ENCODE peak calls at places on chromosomes 3 and 15, in six cellular contexts. W is stimulated activated CD4-positive, alpha-beta T cell treated with anti-CD3 and anti-CD28 coated beads, Interleukin-1b, Interleukin-23, amount 100 ng/mL, for 4 hours; K is Kasumi-1; N is effector CD4-positive, alpha-beta T cell; X is neuronal stem cell; F is activated T-cell treated with anti-CD3 and anti-CD28 coated beads for 1 hour. G is an unnamed sample.

GRCh38 chr15:31200735-31201151 is 99.2 kb upstream of the TRPM1 start:
- DNase-seq in W (peak; percentile 39), F (peak; percentile 60), X (peak; percentile 23), N (peak; percentile 52), K (no peak), G (peak; percentile 93)

GRCh38 chr3:78994174-78995027 is 773.4 kb downstream of the ROBO1 start:
- DNase-seq in F (no peak), K (no peak), X (no peak), W (no peak), N (no peak), G (no peak)

GRCh38 chr15:31392761-31393401 is 66.2 kb downstream of the KLF13 start:
- DNase-seq in N (no peak), X (no peak), W (no peak), F (no peak), K (no peak), G (no peak)

GRCh38 chr3:70849911-70850699 is 537.7 kb upstream of the MDFIC2 start:
- DNase-seq in N (no peak), K (no peak), F (no peak), W (no peak), X (no peak), G (no peak)

GRCh38 chr3:182979103-182979697 is 1.1 kb downstream of the DCUN1D1 start:
- DNase-seq in X (no peak), F (no peak), N (no peak), K (peak; percentile 30), W (no peak), G (no peak)

GRCh38 chr3:101466465-101467309 is 46.3 kb downstream of the SENP7 start:
- DNase-seq in N (no peak), X (peak; percentile 6), K (no peak), W (no peak), F (no peak), G (no peak)

GRCh38 chr3:150503402-150504099 is 42.7 kb downstream of the SERP1 start:
- DNase-seq in W (no peak), F (no peak), N (no peak), X (no peak), K (no peak), G (no peak)

GRCh38 chr3:52537726-52538421 is 1.5 kb downstream of the UQCC5 start:
- DNase-seq in K (no peak), X (no peak), N (no peak), W (no peak), F (no peak), G (no peak)

GRCh38 chr3:145290010-145290409 is 871.0 kb downstream of the PLOD2 start:
- DNase-seq in W (no peak), K (no peak), X (no peak), N (no peak), F (no peak), G (no peak)

GRCh38 chr3:184160456-184160855 is 5.3 kb downstream of the DVL3 start:
- DNase-seq in N (no peak), K (no peak), F (no peak), X (no peak), W (no peak), G (no peak)

GRCh38 chr3:198113219-198114053 is 153.4 kb downstream of the LMLN start:
- DNase-seq in F (no peak), W (no peak), X (no peak), N (no peak), K (no peak), G (no peak)

GRCh38 chr15:56281145-56281544 is 37.5 kb upstream of the RFX7 start:
- DNase-seq in W (no peak), F (no peak), K (no peak), N (no peak), X (no peak), G (no peak)

GRCh38 chr3:164806188-164806587 is 272.1 kb downstream of the SI start:
- DNase-seq in K (no peak), W (no peak), F (no peak), X (no peak), N (no peak), G (no peak)

GRCh38 chr15:28955160-28955502 is 69.4 kb downstream of the APBA2 start:
- DNase-seq in W (no peak), N (no peak), F (no peak), K (peak; percentile 97), X (no peak), G (no peak)

GRCh38 chr3:99843590-99844260 is 26.1 kb downstream of the CMSS1 start:
- DNase-seq in X (no peak), N (no peak), K (no peak), F (no peak), W (no peak), G (no peak)

GRCh38 chr3:1380926-1381646 is 288.3 kb downstream of the CNTN6 start:
- DNase-seq in K (peak; percentile 75), X (no peak), N (no peak), F (no peak), W (no peak), G (no peak)

GRCh38 chr15:90004671-90005070 is 3.5 kb downstream of the ZNF710 start:
- DNase-seq in K (peak; percentile 79), W (no peak), N (no peak), F (no peak), X (no peak), G (peak; percentile 84)

GRCh38 chr3:188947401-188947982 is 224.3 kb upstream of the TPRG1 start:
- DNase-seq in F (no peak), N (no peak), W (no peak), K (no peak), X (peak; percentile 89), G (peak; percentile 93)

GRCh38 chr3:36843065-36844051 is 79.0 kb upstream of the DCLK3 start:
- DNase-seq in K (peak; percentile 17), F (peak; percentile 23), W (peak; percentile 48), X (peak; percentile 20), N (peak; percentile 21), G (no peak)

GRCh38 chr15:90559119-90559518 is 29.4 kb downstream of the CRTC3 start:
- DNase-seq in W (no peak), X (no peak), F (no peak), K (no peak), N (no peak), G (no peak)

GRCh38 chr15:31089361-31090047 is 12.0 kb downstream of the TRPM1 start:
- DNase-seq in X (no peak), N (no peak), K (no peak), W (no peak), F (no peak), G (no peak)

GRCh38 chr3:33271324-33271723 is 5.9 kb upstream of the FBXL2 start:
- DNase-seq in F (no peak), W (no peak), N (no peak), X (no peak), K (no peak), G (no peak)

GRCh38 chr3:146280859-146281258 is 30.0 kb upstream of the PLSCR4 start:
- DNase-seq in W (no peak), N (no peak), F (no peak), K (no peak), X (no peak), G (no peak)

GRCh38 chr3:111801697-111802655 is 57.1 kb upstream of the PHLDB2 start:
- DNase-seq in N (no peak), F (no peak), W (no peak), K (peak; percentile 13), X (no peak), G (no peak)

GRCh38 chr3:40615110-40615915 is 90.6 kb downstream of the ZNF621 start:
- DNase-seq in X (peak; percentile 69), W (no peak), N (no peak), F (no peak), K (no peak), G (no peak)